ENCODE peak calls at places on chromosomes 12 and 14, in nine cellular contexts. V is amniotic epithelial cell; M is osteoblast; Y is B cell; R is EL; E is KG1; T is posterior cingulate gyrus; K is naive thymus-derived CD4-positive, alpha-beta T cell; D is stimulated activated naive CD8-positive, alpha-beta T cell treated with anti-CD3 and anti-CD28 coated beads, Interleukin-15, Interleukin-2, amounts not matched to agents 100 U/mL and 50 U/mL, for 24 hours. B is an unnamed sample.

GRCh38 chr12:50326636-50327284 is 43.4 kb upstream of the LIMA1 start:
- DNase-seq in V (peak; percentile 50), M (peak; percentile 51), Y (no peak), R (peak; percentile 43), E (no peak), T (no peak), K (no peak), D (no peak), B (peak; percentile 43)

GRCh38 chr14:104722938-104723650 is 935 bp upstream of the ADSS1 start:
- DNase-seq in V (no peak), M (no peak), Y (no peak), R (no peak), E (no peak), T (no peak), K (no peak), D (no peak), B (no peak)

GRCh38 chr14:99516156-99517045 is 35.2 kb downstream of the CCNK start:
- DNase-seq in V (no peak), M (peak; percentile 34), Y (no peak), R (no peak), E (no peak), T (peak; percentile 5), K (no peak), D (no peak), B (no peak)

GRCh38 chr12:52890417-52890816 is 14.5 kb downstream of the KRT8 start:
- DNase-seq in V (no peak), M (no peak), Y (no peak), R (no peak), E (no peak), T (no peak), K (no peak), D (no peak), B (no peak)

GRCh38 chr12:131263626-131264025 is 309.9 kb downstream of the ADGRD1 start:
- DNase-seq in V (no peak), M (no peak), Y (no peak), R (no peak), E (no peak), T (no peak), K (no peak), D (no peak), B (no peak)

GRCh38 chr12:22228022-22228875 is 106.3 kb downstream of the ST8SIA1 start:
- DNase-seq in V (peak; percentile 44), M (peak; percentile 45), Y (no peak), R (no peak), E (no peak), T (no peak), K (no peak), D (no peak), B (no peak)

GRCh38 chr12:103469716-103470115 is 26.1 kb downstream of the C12orf42 start:
- DNase-seq in V (no peak), M (no peak), Y (no peak), R (no peak), E (no peak), T (no peak), K (no peak), D (no peak), B (no peak)

GRCh38 chr12:119061208-119061796 is 80.0 kb downstream of the SRRM4 start:
- DNase-seq in V (peak; percentile 16), M (no peak), Y (peak; percentile 4), R (peak; percentile 14), E (peak; percentile 25), T (no peak), K (no peak), D (peak; percentile 21), B (no peak)

GRCh38 chr12:1529862-1530591 is 64.4 kb downstream of the FBXL14 start:
- DNase-seq in V (no peak), M (peak; percentile 95), Y (peak; percentile 37), R (peak; percentile 71), E (no peak), T (no peak), K (no peak), D (peak; percentile 19), B (no peak)

B was measured in NCI-H774.